ENCODE peak calls at places on chromosomes 3 and 15, in four cellular contexts. One of them, this sample, is unnamed. For H3K4me1, the result is how much of the 10 kb centered on the place peaks cover.

GRCh38 chr15:82544431-82544830 is 4.2 kb upstream of the RPS17 start:
- DNase-seq in SK-N-SH: no peak
- DNase-seq in K562: no peak
- DNase-seq in H1: no peak
- DNase-seq in this sample: no peak

GRCh38 chr15:98953000-98953776 is 54.4 kb downstream of the PGPEP1L start:
- DNase-seq in K562: no peak
- DNase-seq in H1: no peak
- DNase-seq in SK-N-SH: no peak
- DNase-seq in this sample: peak

GRCh38 chr3:65334045-65334665 is 646.4 kb upstream of the ADAMTS9 start:
- DNase-seq in H1: peak
- DNase-seq in K562: peak
- DNase-seq in SK-N-SH: no peak
- DNase-seq in this sample: no peak

GRCh38 chr3:48123346-48123745 is 64.9 kb downstream of the CDC25A start:
- DNase-seq in H1: no peak
- DNase-seq in K562: no peak
- DNase-seq in SK-N-SH: no peak
- DNase-seq in this sample: no peak

GRCh38 chr3:84125760-84126159 is 833.0 kb upstream of the CADM2 start:
- DNase-seq in K562: no peak
- DNase-seq in SK-N-SH: peak
- DNase-seq in H1: no peak
- DNase-seq in this sample: no peak

GRCh38 chr3:77248420-77248819 is 208.5 kb downstream of the ROBO2 start:
- DNase-seq in SK-N-SH: no peak
- DNase-seq in H1: no peak
- DNase-seq in K562: no peak
- DNase-seq in this sample: no peak

GRCh38 chr3:46663611-46664135 is 29.8 kb downstream of the ALS2CL start:
- DNase-seq in SK-N-SH: peak
- DNase-seq in H1: peak
- DNase-seq in K562: no peak
- DNase-seq in this sample: no peak

GRCh38 chr3:193874997-193875593 is 260.9 kb upstream of the HES1 start:
- DNase-seq in SK-N-SH: no peak
- DNase-seq in H1: no peak
- DNase-seq in K562: no peak
- DNase-seq in this sample: no peak

GRCh38 chr3:373193-373784 is 176.7 kb downstream of the CHL1 start:
- DNase-seq in SK-N-SH: no peak
- DNase-seq in H1: no peak
- DNase-seq in K562: no peak
- DNase-seq in this sample: no peak

GRCh38 chr3:155382396-155383042 is 89.0 kb upstream of the STRIT1 start:
- DNase-seq in SK-N-SH: peak
- DNase-seq in K562: peak
- DNase-seq in H1: peak
- DNase-seq in this sample: no peak

GRCh38 chr15:68471552-68471951 is 39.6 kb upstream of the ITGA11 start:
- DNase-seq in K562: no peak
- DNase-seq in H1: no peak
- DNase-seq in SK-N-SH: no peak
- DNase-seq in this sample: no peak

GRCh38 chr3:126005951-126006350 is 37.0 kb downstream of the ROPN1B start:
- DNase-seq in SK-N-SH: no peak
- DNase-seq in K562: no peak
- DNase-seq in H1: no peak
- DNase-seq in this sample: no peak

GRCh38 chr3:20316238-20316637 is 130.2 kb upstream of the SGO1 start:
- DNase-seq in H1: no peak
- DNase-seq in SK-N-SH: no peak
- DNase-seq in K562: no peak
- DNase-seq in this sample: no peak

GRCh38 chr15:68821898-68822380 is 1.2 kb upstream of the ANP32A start:
- DNase-seq in SK-N-SH: no peak
- DNase-seq in H1: no peak
- DNase-seq in K562: no peak
- DNase-seq in this sample: no peak

GRCh38 chr3:17154941-17155340 is 270.2 kb downstream of the PLCL2 start:
- DNase-seq in K562: no peak
- DNase-seq in SK-N-SH: no peak
- DNase-seq in H1: no peak
- DNase-seq in this sample: no peak

GRCh38 chr3:12288466-12289129 is at the start of gene PPARG:
- DNase-seq in SK-N-SH: peak
- DNase-seq in H1: peak
- DNase-seq in K562: no peak
- DNase-seq in this sample: no peak

GRCh38 chr15:90530250-90531051 is 728 bp downstream of the CRTC3 start:
- DNase-seq in K562: peak
- DNase-seq in SK-N-SH: peak
- DNase-seq in H1: peak
- DNase-seq in this sample: no peak

DNA sequence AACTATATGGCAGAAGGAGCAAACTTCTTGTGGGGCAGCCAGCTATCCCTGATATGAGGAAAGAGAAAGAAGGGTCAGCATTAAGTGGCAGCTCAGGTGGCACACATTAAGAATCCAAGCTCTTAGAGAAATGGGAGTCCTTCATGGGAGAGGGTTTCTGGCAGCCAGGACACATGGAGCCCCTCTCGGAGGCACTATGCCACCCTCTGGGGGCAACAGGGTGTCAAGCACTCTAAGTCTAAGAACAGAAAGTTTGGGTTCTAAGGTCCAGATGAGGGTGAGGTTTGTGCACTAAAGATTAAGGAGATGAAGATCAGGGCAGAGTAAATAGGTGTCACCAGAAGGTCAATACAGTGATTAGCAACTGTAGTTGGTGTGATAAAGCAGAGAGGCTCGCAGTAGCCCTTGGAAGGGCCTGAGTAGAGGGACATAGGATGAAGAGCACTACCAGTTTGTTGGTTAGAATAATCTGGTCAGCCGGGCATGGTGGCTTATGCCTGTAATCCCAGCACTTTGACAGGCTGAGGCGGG is 89.3 kb downstream of the ST6GAL1 start:
- DNase-seq in H1: no peak
- DNase-seq in SK-N-SH: peak
- DNase-seq in K562: peak
- DNase-seq in this sample: no peak
- TF ChIP-seq NRF1 in H1: no peak
- TF ChIP-seq NRF1 in SK-N-SH: no peak
- TF ChIP-seq NRF1 in K562: no peak
- TF ChIP-seq NRF1 in this sample: no peak

GRCh38 chr15:80823120-80823519 is 44.0 kb downstream of the CEMIP start:
- DNase-seq in H1: no peak
- DNase-seq in K562: no peak
- DNase-seq in SK-N-SH: no peak
- DNase-seq in this sample: no peak
- H3K4me1 ChIP-seq in H1: under half
- H3K4me1 ChIP-seq in K562: under half
- H3K4me1 ChIP-seq in SK-N-SH: under half
- H3K4me1 ChIP-seq in this sample: under half

GRCh38 chr15:100897201-100897872 is 17.7 kb downstream of the ALDH1A3 start:
- DNase-seq in H1: no peak
- DNase-seq in K562: no peak
- DNase-seq in SK-N-SH: no peak
- DNase-seq in this sample: no peak
- TF ChIP-seq NRF1 in H1: no peak
- TF ChIP-seq NRF1 in K562: no peak
- TF ChIP-seq NRF1 in SK-N-SH: no peak
- TF ChIP-seq NRF1 in this sample: no peak

GRCh38 chr3:81726132-81726531 is 35.3 kb downstream of the GBE1 start:
- DNase-seq in SK-N-SH: no peak
- DNase-seq in H1: no peak
- DNase-seq in K562: no peak
- DNase-seq in this sample: no peak
- H3K4me1 ChIP-seq in SK-N-SH: under half
- H3K4me1 ChIP-seq in H1: under half
- H3K4me1 ChIP-seq in K562: under half
- H3K4me1 ChIP-seq in this sample: under half

GRCh38 chr15:83786336-83786735 is 132.4 kb downstream of the ADAMTSL3 start:
- DNase-seq in H1: no peak
- DNase-seq in SK-N-SH: no peak
- DNase-seq in K562: no peak
- DNase-seq in this sample: no peak
- TF ChIP-seq NRF1 in H1: no peak
- TF ChIP-seq NRF1 in SK-N-SH: no peak
- TF ChIP-seq NRF1 in K562: no peak
- TF ChIP-seq NRF1 in this sample: no peak